ENCODE peak calls at places on chromosomes 5 and 9, in seven cellular contexts. A, T, W, Z, L, J and P are unnamed samples. For H3K9me3, the result is how much of the 10 kb centered on the place peaks cover.

GRCh38 chr5:39022151-39022550 is 52.0 kb downstream of the RICTOR start:
- DNase-seq in A (no peak), T (no peak), W (no peak), Z (no peak), L (no peak), J (no peak), P (no peak)

GRCh38 chr5:132272341-132273210 is 15.1 kb downstream of the PDLIM4 start:
- DNase-seq in A (no peak), T (peak), W (no peak), Z (peak), L (peak), J (peak), P (no peak)

GRCh38 chr5:61333351-61334223 is 1.5 kb downstream of the ZSWIM6 start:
- DNase-seq in A (no peak), T (peak), W (peak), Z (no peak), L (no peak), J (no peak), P (peak)

GRCh38 chr5:154871732-154872131 is 13.3 kb downstream of the CNOT8 start:
- DNase-seq in A (no peak), T (no peak), W (no peak), Z (no peak), L (no peak), J (no peak), P (no peak)

GRCh38 chr9:90451804-90452203 is 190.8 kb downstream of the DIRAS2 start:
- DNase-seq in A (no peak), T (no peak), W (no peak), Z (no peak), L (no peak), J (no peak), P (no peak)

GRCh38 chr5:67149933-67150523 is 46.6 kb downstream of the CD180 start:
- DNase-seq in A (no peak), T (no peak), W (no peak), Z (peak), L (no peak), J (no peak), P (no peak)

GRCh38 chr5:136087961-136088871 is 44.4 kb upstream of the SMAD5 start:
- DNase-seq in A (no peak), T (peak), W (peak), Z (peak), L (no peak), J (no peak), P (peak)

GRCh38 chr9:138044485-138045383 is 167.2 kb downstream of the CACNA1B start:
- DNase-seq in A (no peak), T (no peak), W (no peak), Z (no peak), L (no peak), J (no peak), P (peak)

GRCh38 chr9:113929634-113930092 is 53.6 kb downstream of the ZNF618 start:
- DNase-seq in A (no peak), T (peak), W (no peak), Z (peak), L (no peak), J (peak), P (no peak)

GRCh38 chr5:115333164-115333563 is 36.7 kb upstream of the CCDC112 start:
- DNase-seq in A (no peak), T (no peak), W (no peak), Z (peak), L (no peak), J (no peak), P (no peak)

GRCh38 chr5:14706615-14707021 is 42.1 kb downstream of the OTULIN start:
- DNase-seq in A (no peak), T (no peak), W (no peak), Z (peak), L (no peak), J (no peak), P (no peak)

GRCh38 chr9:129665814-129666511 is 516 bp downstream of the PRRX2 start:
- DNase-seq in A (no peak), T (no peak), W (no peak), Z (no peak), L (no peak), J (no peak), P (no peak)

GRCh38 chr5:115586525-115587146 is 15.6 kb downstream of the TICAM2 start:
- DNase-seq in A (no peak), T (no peak), W (no peak), Z (peak), L (no peak), J (no peak), P (no peak)

GRCh38 chr9:80492221-80492620 is 920.5 kb downstream of the TLE4 start:
- DNase-seq in A (no peak), T (peak), W (peak), Z (peak), L (no peak), J (no peak), P (no peak)

GRCh38 chr9:10009401-10009800 is 603.4 kb downstream of the PTPRD start:
- DNase-seq in A (no peak), T (no peak), W (no peak), Z (no peak), L (no peak), J (no peak), P (no peak)

GRCh38 chr5:142545653-142546322 is 140.1 kb downstream of the FGF1 start:
- DNase-seq in A (no peak), T (no peak), W (no peak), Z (peak), L (no peak), J (no peak), P (no peak)

DNA sequence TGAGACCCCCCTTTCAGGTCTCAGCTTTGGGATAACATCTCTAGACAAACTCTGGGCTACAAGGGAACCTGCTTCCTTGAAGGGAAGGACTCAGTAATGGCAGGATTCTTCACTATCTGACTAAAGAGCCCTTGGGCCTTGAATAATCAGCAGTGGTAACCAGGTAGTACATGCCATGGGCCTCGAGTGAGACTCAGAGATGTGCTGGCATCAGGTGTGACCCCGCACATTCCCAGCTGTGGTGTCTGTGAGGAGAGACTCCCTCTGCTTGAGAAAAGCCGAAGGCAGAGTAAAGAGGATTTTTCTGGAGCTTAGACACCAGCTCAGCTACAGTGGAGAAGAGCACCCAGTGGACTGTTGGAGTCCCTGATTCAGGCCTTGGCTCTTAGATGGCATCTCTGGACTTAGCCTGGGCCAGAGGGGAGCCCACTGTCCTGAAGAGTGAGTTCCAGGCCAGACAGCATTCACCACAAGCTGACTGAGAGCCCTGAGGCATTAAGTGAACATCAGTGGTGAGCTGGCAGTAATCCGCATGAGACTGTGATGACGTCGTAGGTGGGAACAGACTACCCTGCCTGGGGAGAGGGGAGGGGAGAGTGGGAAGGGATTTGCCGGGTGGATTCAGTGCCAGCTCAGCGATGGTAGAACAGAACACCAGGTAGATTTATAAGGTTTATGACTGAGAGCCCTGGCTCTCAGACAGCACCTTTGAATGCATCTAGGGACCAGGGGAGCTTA is 5.3 kb upstream of the ZNF782 start:
- DNase-seq in A (no peak), T (no peak), W (no peak), Z (peak), L (no peak), J (no peak), P (no peak)
- H3K27ac ChIP-seq in A (no peak), T (no peak), W (no peak), Z (no peak), L (no peak), J (no peak), P (no peak)

GRCh38 chr5:75885849-75886596 is 168.8 kb upstream of the POC5 start:
- DNase-seq in A (no peak), T (no peak), W (no peak), Z (no peak), L (peak), J (no peak), P (no peak)
- TF ChIP-seq CTCF in A (peak), T (no peak), W (no peak), Z (no peak), L (peak), J (no peak), P (no peak)

GRCh38 chr5:179089502-179089901 is 29.3 kb downstream of the ZNF354C start:
- DNase-seq in A (no peak), T (no peak), W (no peak), Z (no peak), L (no peak), J (no peak), P (no peak)
- H3K9me3 ChIP-seq in A (under half), T (under half), W (half or more), Z (under half), L (half or more), J (half or more), P (half or more)

GRCh38 chr9:36174731-36175130 is 5.5 kb downstream of the CCIN start:
- DNase-seq in A (no peak), T (no peak), W (no peak), Z (no peak), L (no peak), J (no peak), P (peak)
- H3K27ac ChIP-seq in A (no peak), T (no peak), W (no peak), Z (no peak), L (no peak), J (no peak), P (no peak)

GRCh38 chr9:101796044-101796443 is 57.6 kb upstream of the GRIN3A start:
- DNase-seq in A (no peak), T (no peak), W (no peak), Z (no peak), L (no peak), J (no peak), P (no peak)
- TF ChIP-seq CTCF in A (no peak), T (no peak), W (no peak), Z (no peak), L (no peak), J (no peak), P (no peak)

GRCh38 chr9:96762562-96762961 is 15.3 kb downstream of the ZNF510 start:
- DNase-seq in A (no peak), T (no peak), W (no peak), Z (no peak), L (no peak), J (no peak), P (no peak)

GRCh38 chr9:96771124-96771523 is 6.8 kb downstream of the ZNF510 start:
- DNase-seq in A (no peak), T (no peak), W (no peak), Z (no peak), L (no peak), J (no peak), P (no peak)

GRCh38 chr9:96769989-96770388 is 7.9 kb downstream of the ZNF510 start:
- DNase-seq in A (no peak), T (no peak), W (no peak), Z (no peak), L (no peak), J (no peak), P (no peak)

GRCh38 chr9:96766199-96766598 is 11.7 kb downstream of the ZNF510 start:
- DNase-seq in A (no peak), T (no peak), W (no peak), Z (no peak), L (no peak), J (no peak), P (no peak)
- H3K9me3 ChIP-seq in A (under half), T (under half), W (half or more), Z (under half), L (half or more), J (half or more), P (half or more)

DNA sequence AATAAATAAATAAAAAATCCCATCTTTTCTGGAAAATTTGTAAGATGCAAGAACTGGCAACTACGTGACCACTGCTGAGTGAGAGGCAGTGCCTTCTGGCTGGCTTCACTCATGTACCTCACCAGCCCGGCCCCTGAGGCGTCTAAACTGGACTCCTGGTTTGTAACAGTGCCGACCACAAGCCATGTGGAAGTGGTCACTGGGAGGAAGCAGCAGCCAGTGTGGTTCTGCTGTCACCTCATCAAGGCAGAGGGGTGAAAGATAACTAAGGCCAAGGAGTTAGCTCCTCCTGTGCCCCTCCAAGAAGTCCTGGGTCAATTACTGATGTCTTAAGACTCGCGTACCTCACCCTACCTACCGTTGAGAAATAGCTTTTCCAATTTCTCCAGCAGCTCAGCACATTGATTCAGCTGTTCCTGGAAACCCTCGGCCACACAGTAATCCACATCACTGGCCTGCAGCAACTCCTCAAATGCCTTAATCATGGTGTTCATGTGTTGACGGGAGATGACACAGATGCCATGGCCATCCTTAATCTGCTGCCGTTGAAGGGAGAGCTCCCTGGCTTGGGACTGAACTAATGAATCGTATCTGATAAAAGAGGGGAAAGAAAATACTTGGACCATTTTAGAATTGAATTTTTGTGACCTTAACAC is 142.9 kb downstream of the CDK5RAP2 start:
- DNase-seq in A (no peak), T (no peak), W (peak), Z (no peak), L (no peak), J (peak), P (peak)
- H3K27ac ChIP-seq in A (no peak), T (no peak), W (peak), Z (peak), L (no peak), J (no peak), P (no peak)